ENCODE peak calls at places on chromosomes 16 and 17, in four cellular contexts. S is WTC11, P is cardiac fibroblast, N is suprapubic skin. R is an unnamed sample.

GRCh38 chr16:66924527-66925321 is 611 bp downstream of the RRAD start:
- DNase-seq in S (peak), P (no peak), N (no peak), R (no peak)

GRCh38 chr17:82281502-82282238 is 8.2 kb upstream of the CSNK1D start:
- DNase-seq in S (no peak), P (peak), N (no peak), R (no peak)

GRCh38 chr16:4972938-4973587 is 14.9 kb downstream of the SEC14L5 start:
- DNase-seq in S (no peak), P (no peak), N (no peak), R (no peak)

GRCh38 chr17:27376637-27377547 is 79.4 kb upstream of the KSR1 start:
- DNase-seq in S (no peak), P (peak), N (peak), R (no peak)

GRCh38 chr17:2232244-2232638 is 71.3 kb downstream of the SMG6 start:
- DNase-seq in S (no peak), P (peak), N (no peak), R (no peak)

GRCh38 chr16:20348365-20349185 is 3.9 kb downstream of the UMOD start:
- DNase-seq in S (peak), P (no peak), N (no peak), R (no peak)

GRCh38 chr17:64264891-64265290 is 1.8 kb upstream of the TEX2 start:
- DNase-seq in S (no peak), P (no peak), N (no peak), R (no peak)

GRCh38 chr17:15351925-15352324 is 10.5 kb upstream of the TEKT3 start:
- DNase-seq in S (no peak), P (peak), N (no peak), R (no peak)

GRCh38 chr17:65684631-65685030 is 123.2 kb upstream of the AXIN2 start:
- DNase-seq in S (no peak), P (peak), N (no peak), R (no peak)

GRCh38 chr16:76118344-76118743 is 158.9 kb upstream of the CNTNAP4 start:
- DNase-seq in S (no peak), P (no peak), N (no peak), R (no peak)

GRCh38 chr17:37797206-37797605 is 52.3 kb upstream of the HNF1B start:
- DNase-seq in S (no peak), P (no peak), N (no peak), R (no peak)
- TF ChIP-seq CTCF in S (no peak), P (no peak), N (no peak), R (no peak)

GRCh38 chr17:42773290-42774035 is at the start of gene VPS25:
- DNase-seq in S (peak), P (peak), N (no peak), R (no peak)
- TF ChIP-seq CTCF in S (no peak), P (peak), N (no peak), R (no peak)

GRCh38 chr16:23052908-23053580 is 96.2 kb downstream of the USP31 start:
- DNase-seq in S (no peak), P (no peak), N (no peak), R (no peak)

GRCh38 chr16:23045025-23045424 is 104.2 kb downstream of the USP31 start:
- DNase-seq in S (no peak), P (no peak), N (no peak), R (no peak)

GRCh38 chr16:23048164-23048563 is 101.1 kb downstream of the USP31 start:
- DNase-seq in S (no peak), P (no peak), N (no peak), R (no peak)
- TF ChIP-seq CTCF in S (no peak), P (no peak), N (no peak), R (no peak)

GRCh38 chr17:49459401-49459984 is 35.6 kb upstream of the NGFR start:
- DNase-seq in S (peak), P (no peak), N (no peak), R (no peak)
- TF ChIP-seq CTCF in S (no peak), P (no peak), N (no peak), R (no peak)

DNA sequence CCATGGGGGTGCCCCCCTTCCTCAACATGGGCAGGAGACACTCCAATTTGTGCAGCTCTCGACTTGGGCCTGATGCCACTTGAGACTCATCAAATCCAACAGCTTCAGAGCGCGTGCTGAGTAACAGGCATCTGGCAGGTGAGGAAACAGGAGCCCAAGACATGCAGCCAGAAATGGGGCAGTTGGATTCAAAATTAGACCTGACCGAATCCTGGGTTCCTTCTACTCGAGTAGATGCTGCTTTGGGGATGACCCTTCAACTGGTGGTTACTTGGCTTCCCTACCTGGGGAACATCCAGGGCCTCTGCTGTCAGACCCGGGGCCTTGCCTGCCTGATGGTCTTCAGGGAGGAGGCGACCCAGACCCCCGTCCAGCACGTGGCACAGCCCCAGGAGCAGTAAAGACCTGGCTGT is 488 bp upstream of the NTN3 start:
- DNase-seq in S (no peak), P (no peak), N (no peak), R (no peak)
- TF ChIP-seq CTCF in S (no peak), P (no peak), N (no peak), R (no peak)

DNA sequence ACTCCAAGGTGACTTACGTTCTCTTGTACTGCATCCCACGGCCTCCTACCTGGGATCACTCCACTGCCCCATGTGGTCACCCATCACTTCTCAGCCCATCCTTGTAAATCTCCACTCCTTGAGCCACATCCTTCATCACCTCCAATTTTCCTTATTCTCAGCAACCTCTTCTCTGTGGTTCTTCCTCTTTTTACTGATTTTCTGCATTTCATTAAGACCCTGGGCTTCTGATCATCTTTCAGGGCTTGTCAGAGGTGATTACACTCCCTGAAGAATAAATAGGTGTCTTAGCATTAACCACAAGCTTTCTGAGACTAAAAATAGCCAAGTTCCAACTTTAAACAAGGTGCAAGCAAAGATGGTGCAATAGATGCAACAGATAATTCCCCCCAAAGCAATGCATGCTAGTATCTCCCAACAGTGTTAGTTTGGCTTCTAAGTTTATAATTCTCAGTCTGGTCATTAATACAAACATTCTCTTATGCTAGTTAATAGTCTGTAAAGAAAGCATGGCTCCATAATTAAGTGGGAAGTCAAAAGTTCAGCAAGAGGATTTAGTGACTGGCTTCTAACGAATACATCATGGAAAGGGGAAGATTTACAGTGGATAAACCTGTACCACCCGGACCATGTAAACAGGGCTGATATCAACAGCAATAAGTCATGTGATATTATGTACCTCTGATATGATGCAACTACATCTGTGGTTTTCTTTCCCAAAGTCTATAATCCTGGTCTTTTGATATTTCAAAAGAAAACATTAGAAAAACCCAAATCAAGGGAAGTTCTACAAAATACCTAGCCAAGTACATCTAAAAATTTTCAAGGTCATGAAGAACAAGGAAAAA is 47.4 kb upstream of the FOXJ1 start:
- DNase-seq in S (no peak), P (no peak), N (no peak), R (no peak)
- TF ChIP-seq CTCF in S (no peak), P (no peak), N (no peak), R (no peak)

DNA sequence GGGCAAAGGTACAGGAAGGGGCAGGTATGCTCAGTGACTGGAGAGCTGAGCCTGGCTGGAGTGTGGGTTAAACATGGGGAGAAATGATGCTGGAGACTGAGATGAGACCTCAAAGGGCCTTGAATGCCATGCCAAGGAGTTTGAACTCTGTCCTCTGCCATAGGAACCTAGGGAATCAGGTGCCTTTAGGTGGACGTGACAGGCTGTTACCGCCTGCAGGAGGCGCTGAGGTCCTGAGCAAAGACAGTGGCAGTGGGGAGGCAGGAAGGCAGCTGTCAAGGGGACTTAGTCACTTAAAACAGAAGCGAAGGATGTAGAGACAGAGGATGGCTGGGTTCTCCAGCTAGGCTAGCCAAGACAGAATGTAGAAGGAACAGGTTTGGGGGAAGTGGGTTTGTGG is 9.1 kb downstream of the PSMB3 start:
- DNase-seq in S (peak), P (peak), N (no peak), R (no peak)
- TF ChIP-seq CTCF in S (peak), P (peak), N (no peak), R (no peak)

DNA sequence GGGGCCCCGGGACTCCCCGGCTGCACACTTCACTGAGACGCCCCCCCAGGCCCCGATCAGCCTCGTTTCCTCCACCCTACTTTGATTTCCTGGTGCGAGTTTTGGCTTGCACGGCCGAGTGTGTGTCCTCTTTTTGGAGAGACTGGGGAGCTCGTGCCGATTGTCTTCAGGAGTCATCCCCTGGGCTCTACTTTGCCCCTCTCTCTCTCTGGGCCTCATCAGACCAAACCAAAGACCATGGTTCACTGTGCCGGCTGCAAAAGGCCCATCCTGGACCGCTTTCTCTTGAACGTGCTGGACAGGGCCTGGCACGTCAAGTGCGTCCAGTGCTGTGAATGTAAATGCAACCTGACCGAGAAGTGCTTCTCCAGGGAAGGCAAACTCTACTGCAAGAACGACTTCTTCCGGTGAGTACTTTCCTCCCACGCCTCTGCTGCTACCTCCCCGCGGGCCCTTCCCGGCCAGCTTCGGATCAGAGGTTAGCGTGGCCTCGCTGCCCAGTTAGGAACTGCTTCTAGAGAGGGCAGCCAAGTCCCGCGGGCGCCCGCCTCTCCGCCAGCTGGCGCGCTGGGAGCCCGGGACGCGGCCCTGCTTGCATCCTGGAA is 788 bp downstream of the LHX1 start:
- DNase-seq in S (peak), P (peak), N (no peak), R (no peak)
- TF ChIP-seq CTCF in S (no peak), P (no peak), N (no peak), R (no peak)

R was measured in omental fat pad.